ENCODE peak calls at places on chromosome X, in ten cellular contexts. E is BJ, M is erythroblast, D is H54, Y is HL-60, U is sciatic nerve, X is skeletal muscle cell, B is Peyer's patch, H is cardiac fibroblast, T is neural progenitor cell. P is an unnamed sample.

GRCh38 chrX:131565909-131566308 is 22.0 kb downstream of the OR13H1 start:
- DNase-seq in E (no peak), M (peak), D (no peak), Y (no peak), U (no peak), X (no peak), B (no peak), H (no peak), T (no peak), P (no peak)

GRCh38 chrX:47316276-47317025 is 53.9 kb upstream of the ZNF157 start:
- DNase-seq in E (no peak), M (no peak), D (no peak), Y (no peak), U (no peak), X (no peak), B (no peak), H (no peak), T (peak), P (no peak)

GRCh38 chrX:132708529-132708928 is 219.7 kb upstream of the MBNL3 start:
- DNase-seq in E (no peak), M (no peak), D (no peak), Y (no peak), U (no peak), X (no peak), B (no peak), H (no peak), T (no peak), P (no peak)

GRCh38 chrX:110120025-110120424 is 117.1 kb downstream of the TMEM164 start:
- DNase-seq in E (no peak), M (no peak), D (no peak), Y (peak), U (no peak), X (no peak), B (no peak), H (no peak), T (no peak), P (no peak)

GRCh38 chrX:107714196-107714811 is 61.3 kb downstream of the TSC22D3 start:
- DNase-seq in E (no peak), M (peak), D (no peak), Y (no peak), U (peak), X (no peak), B (peak), H (peak), T (no peak), P (no peak)

GRCh38 chrX:68685722-68686683 is 38.5 kb downstream of the STARD8 start:
- DNase-seq in E (no peak), M (peak), D (no peak), Y (peak), U (no peak), X (no peak), B (no peak), H (peak), T (peak), P (no peak)

GRCh38 chrX:112819013-112819635 is 21.5 kb downstream of the AMOT start:
- DNase-seq in E (peak), M (no peak), D (no peak), Y (no peak), U (no peak), X (peak), B (no peak), H (peak), T (no peak), P (no peak)

GRCh38 chrX:114959729-114960128 is 57.7 kb downstream of the IL13RA2 start:
- DNase-seq in E (no peak), M (no peak), D (no peak), Y (no peak), U (no peak), X (no peak), B (no peak), H (peak), T (peak), P (no peak)

GRCh38 chrX:129939986-129940385 is 34.0 kb downstream of the UTP14A start:
- DNase-seq in E (no peak), M (no peak), D (no peak), Y (no peak), U (no peak), X (no peak), B (no peak), H (no peak), T (peak), P (no peak)

GRCh38 chrX:45344597-45344996 is 143.9 kb upstream of the DIPK2B start:
- DNase-seq in E (no peak), M (no peak), D (no peak), Y (no peak), U (no peak), X (peak), B (no peak), H (peak), T (no peak), P (no peak)

GRCh38 chrX:34426334-34426733 is 230.8 kb downstream of the TMEM47 start:
- DNase-seq in E (no peak), M (no peak), D (no peak), Y (no peak), U (no peak), X (no peak), B (no peak), H (peak), T (peak), P (no peak)

GRCh38 chrX:45070116-45071007 is 130.3 kb downstream of the DIPK2B start:
- DNase-seq in E (peak), M (peak), D (no peak), Y (peak), U (no peak), X (peak), B (peak), H (peak), T (peak), P (no peak)

GRCh38 chrX:53433651-53434639 is at the start of gene HSD17B10:
- DNase-seq in E (no peak), M (peak), D (peak), Y (peak), U (peak), X (no peak), B (peak), H (peak), T (peak), P (peak)